ENCODE peak calls at places on chromosomes 5 and 9, in seven cellular contexts. One of them, this sample, is unnamed.

GRCh38 chr5:60487466-60487865 is 212.5 kb downstream of the DEPDC1B start:
- DNase-seq in fibroblast of lung: peak; percentile 48
- DNase-seq in colonic mucosa: peak; percentile 24
- DNase-seq in HTR-8/SVneo: no peak
- DNase-seq in activated T-cell treated with anti-CD3 and anti-CD28 coated beads for 24 hours: no peak
- DNase-seq in substantia nigra: no peak
- DNase-seq in body of pancreas: no peak
- DNase-seq in this sample: no peak

GRCh38 chr9:136229096-136230065 is 16.2 kb downstream of the QSOX2 start:
- DNase-seq in HTR-8/SVneo: no peak
- DNase-seq in substantia nigra: peak; percentile 10
- DNase-seq in body of pancreas: no peak
- DNase-seq in activated T-cell treated with anti-CD3 and anti-CD28 coated beads for 24 hours: no peak
- DNase-seq in colonic mucosa: no peak
- DNase-seq in fibroblast of lung: peak; percentile 50
- DNase-seq in this sample: no peak

GRCh38 chr5:136174021-136174659 is 18.8 kb downstream of the SMIM32 start:
- DNase-seq in body of pancreas: no peak
- DNase-seq in HTR-8/SVneo: no peak
- DNase-seq in fibroblast of lung: peak; percentile 62
- DNase-seq in substantia nigra: peak; percentile 8
- DNase-seq in activated T-cell treated with anti-CD3 and anti-CD28 coated beads for 24 hours: no peak
- DNase-seq in colonic mucosa: no peak
- DNase-seq in this sample: peak; percentile 54

GRCh38 chr9:85319946-85320345 is 421.8 kb downstream of the AGTPBP1 start:
- DNase-seq in substantia nigra: no peak
- DNase-seq in HTR-8/SVneo: no peak
- DNase-seq in fibroblast of lung: no peak
- DNase-seq in colonic mucosa: no peak
- DNase-seq in body of pancreas: no peak
- DNase-seq in activated T-cell treated with anti-CD3 and anti-CD28 coated beads for 24 hours: no peak
- DNase-seq in this sample: no peak

GRCh38 chr9:128937310-128938165 is 9.9 kb downstream of the DOLK start:
- DNase-seq in substantia nigra: no peak
- DNase-seq in colonic mucosa: no peak
- DNase-seq in activated T-cell treated with anti-CD3 and anti-CD28 coated beads for 24 hours: no peak
- DNase-seq in fibroblast of lung: no peak
- DNase-seq in body of pancreas: no peak
- DNase-seq in HTR-8/SVneo: no peak
- DNase-seq in this sample: no peak

GRCh38 chr9:20197976-20198685 is 409.3 kb upstream of the SLC24A2 start:
- DNase-seq in colonic mucosa: peak; percentile 69
- DNase-seq in activated T-cell treated with anti-CD3 and anti-CD28 coated beads for 24 hours: no peak
- DNase-seq in body of pancreas: peak; percentile 31
- DNase-seq in fibroblast of lung: peak; percentile 20
- DNase-seq in HTR-8/SVneo: no peak
- DNase-seq in substantia nigra: no peak
- DNase-seq in this sample: no peak

GRCh38 chr5:107196500-107196899 is 474.2 kb downstream of the EFNA5 start:
- DNase-seq in activated T-cell treated with anti-CD3 and anti-CD28 coated beads for 24 hours: no peak
- DNase-seq in HTR-8/SVneo: no peak
- DNase-seq in substantia nigra: no peak
- DNase-seq in body of pancreas: no peak
- DNase-seq in colonic mucosa: no peak
- DNase-seq in fibroblast of lung: no peak
- DNase-seq in this sample: no peak

GRCh38 chr9:89885156-89885555 is 280.3 kb downstream of the GADD45G start:
- DNase-seq in fibroblast of lung: no peak
- DNase-seq in colonic mucosa: no peak
- DNase-seq in substantia nigra: no peak
- DNase-seq in activated T-cell treated with anti-CD3 and anti-CD28 coated beads for 24 hours: no peak
- DNase-seq in body of pancreas: no peak
- DNase-seq in HTR-8/SVneo: no peak
- DNase-seq in this sample: no peak

GRCh38 chr9:111601237-111602018 is 2.0 kb upstream of the PTGR1 start:
- DNase-seq in substantia nigra: no peak
- DNase-seq in HTR-8/SVneo: no peak
- DNase-seq in activated T-cell treated with anti-CD3 and anti-CD28 coated beads for 24 hours: no peak
- DNase-seq in colonic mucosa: no peak
- DNase-seq in fibroblast of lung: peak; percentile 45
- DNase-seq in body of pancreas: no peak
- DNase-seq in this sample: no peak

GRCh38 chr9:107174441-107174840 is 108.6 kb upstream of the RAD23B start:
- DNase-seq in body of pancreas: no peak
- DNase-seq in activated T-cell treated with anti-CD3 and anti-CD28 coated beads for 24 hours: no peak
- DNase-seq in HTR-8/SVneo: no peak
- DNase-seq in substantia nigra: no peak
- DNase-seq in colonic mucosa: no peak
- DNase-seq in fibroblast of lung: peak; percentile 66
- DNase-seq in this sample: no peak

GRCh38 chr9:73437758-73438157 is 286.1 kb downstream of the ANXA1 start:
- DNase-seq in fibroblast of lung: peak; percentile 36
- DNase-seq in colonic mucosa: no peak
- DNase-seq in body of pancreas: no peak
- DNase-seq in HTR-8/SVneo: no peak
- DNase-seq in substantia nigra: no peak
- DNase-seq in activated T-cell treated with anti-CD3 and anti-CD28 coated beads for 24 hours: no peak
- DNase-seq in this sample: no peak

GRCh38 chr9:94791431-94791830 is 64.9 kb downstream of the AOPEP start:
- DNase-seq in fibroblast of lung: no peak
- DNase-seq in colonic mucosa: no peak
- DNase-seq in body of pancreas: no peak
- DNase-seq in activated T-cell treated with anti-CD3 and anti-CD28 coated beads for 24 hours: no peak
- DNase-seq in substantia nigra: no peak
- DNase-seq in HTR-8/SVneo: no peak
- DNase-seq in this sample: no peak

GRCh38 chr9:83959061-83959460 is 21.0 kb downstream of the HNRNPK start:
- DNase-seq in HTR-8/SVneo: no peak
- DNase-seq in substantia nigra: no peak
- DNase-seq in body of pancreas: no peak
- DNase-seq in activated T-cell treated with anti-CD3 and anti-CD28 coated beads for 24 hours: no peak
- DNase-seq in fibroblast of lung: peak; percentile 85
- DNase-seq in colonic mucosa: no peak
- DNase-seq in this sample: no peak

GRCh38 chr9:33153666-33154065 is 13.5 kb downstream of the B4GALT1 start:
- DNase-seq in body of pancreas: no peak
- DNase-seq in HTR-8/SVneo: no peak
- DNase-seq in activated T-cell treated with anti-CD3 and anti-CD28 coated beads for 24 hours: no peak
- DNase-seq in substantia nigra: no peak
- DNase-seq in colonic mucosa: no peak
- DNase-seq in fibroblast of lung: no peak
- DNase-seq in this sample: no peak

GRCh38 chr9:70411930-70412677 is 2.4 kb downstream of the KLF9 start:
- DNase-seq in body of pancreas: peak; percentile 76
- DNase-seq in activated T-cell treated with anti-CD3 and anti-CD28 coated beads for 24 hours: peak; percentile 64
- DNase-seq in substantia nigra: peak; percentile 57
- DNase-seq in colonic mucosa: peak; percentile 87
- DNase-seq in HTR-8/SVneo: peak; percentile 53
- DNase-seq in fibroblast of lung: peak; percentile 86
- DNase-seq in this sample: no peak

GRCh38 chr9:131976157-131976740 is 103.4 kb downstream of the MED27 start:
- DNase-seq in fibroblast of lung: no peak
- DNase-seq in HTR-8/SVneo: no peak
- DNase-seq in body of pancreas: no peak
- DNase-seq in activated T-cell treated with anti-CD3 and anti-CD28 coated beads for 24 hours: no peak
- DNase-seq in substantia nigra: no peak
- DNase-seq in colonic mucosa: no peak
- DNase-seq in this sample: no peak

GRCh38 chr9:95409650-95410426 is 92.3 kb upstream of the FANCC start:
- DNase-seq in HTR-8/SVneo: peak; percentile 49
- DNase-seq in colonic mucosa: no peak
- DNase-seq in body of pancreas: no peak
- DNase-seq in substantia nigra: no peak
- DNase-seq in activated T-cell treated with anti-CD3 and anti-CD28 coated beads for 24 hours: no peak
- DNase-seq in fibroblast of lung: peak; percentile 77
- DNase-seq in this sample: no peak

GRCh38 chr9:130535818-130536521 is 43.4 kb upstream of the FUBP3 start:
- DNase-seq in body of pancreas: no peak
- DNase-seq in fibroblast of lung: peak; percentile 52
- DNase-seq in substantia nigra: no peak
- DNase-seq in colonic mucosa: no peak
- DNase-seq in activated T-cell treated with anti-CD3 and anti-CD28 coated beads for 24 hours: no peak
- DNase-seq in HTR-8/SVneo: no peak
- DNase-seq in this sample: peak; percentile 92

GRCh38 chr5:151151793-151152192 is 5.8 kb downstream of the ANXA6 start:
- DNase-seq in fibroblast of lung: peak; percentile 57
- DNase-seq in substantia nigra: no peak
- DNase-seq in activated T-cell treated with anti-CD3 and anti-CD28 coated beads for 24 hours: peak; percentile 50
- DNase-seq in HTR-8/SVneo: no peak
- DNase-seq in body of pancreas: no peak
- DNase-seq in colonic mucosa: no peak
- DNase-seq in this sample: no peak

GRCh38 chr9:19992556-19992955 is 203.7 kb upstream of the SLC24A2 start:
- DNase-seq in substantia nigra: no peak
- DNase-seq in colonic mucosa: no peak
- DNase-seq in activated T-cell treated with anti-CD3 and anti-CD28 coated beads for 24 hours: no peak
- DNase-seq in body of pancreas: no peak
- DNase-seq in HTR-8/SVneo: peak; percentile 1
- DNase-seq in fibroblast of lung: peak; percentile 96
- DNase-seq in this sample: no peak

GRCh38 chr5:55154893-55155292 is 5.1 kb upstream of the GPX8 start:
- DNase-seq in activated T-cell treated with anti-CD3 and anti-CD28 coated beads for 24 hours: no peak
- DNase-seq in fibroblast of lung: peak; percentile 85
- DNase-seq in HTR-8/SVneo: no peak
- DNase-seq in substantia nigra: no peak
- DNase-seq in body of pancreas: no peak
- DNase-seq in colonic mucosa: no peak
- DNase-seq in this sample: no peak

GRCh38 chr5:72064801-72065570 is 42.3 kb upstream of the MAP1B start:
- DNase-seq in substantia nigra: no peak
- DNase-seq in body of pancreas: no peak
- DNase-seq in colonic mucosa: no peak
- DNase-seq in fibroblast of lung: no peak
- DNase-seq in HTR-8/SVneo: no peak
- DNase-seq in activated T-cell treated with anti-CD3 and anti-CD28 coated beads for 24 hours: no peak
- DNase-seq in this sample: peak; percentile 2

GRCh38 chr5:40689442-40689841 is 9.7 kb downstream of the PTGER4 start:
- DNase-seq in activated T-cell treated with anti-CD3 and anti-CD28 coated beads for 24 hours: peak; percentile 42
- DNase-seq in fibroblast of lung: peak; percentile 96
- DNase-seq in substantia nigra: no peak
- DNase-seq in colonic mucosa: peak; percentile 37
- DNase-seq in HTR-8/SVneo: peak; percentile 88
- DNase-seq in body of pancreas: no peak
- DNase-seq in this sample: no peak

GRCh38 chr5:88727705-88728313 is 155.2 kb downstream of the MEF2C start:
- DNase-seq in HTR-8/SVneo: no peak
- DNase-seq in body of pancreas: no peak
- DNase-seq in colonic mucosa: no peak
- DNase-seq in substantia nigra: no peak
- DNase-seq in activated T-cell treated with anti-CD3 and anti-CD28 coated beads for 24 hours: no peak
- DNase-seq in fibroblast of lung: peak; percentile 13
- DNase-seq in this sample: peak; percentile 17

GRCh38 chr5:140362875-140363630 is 3.1 kb downstream of the SLC4A9 start:
- DNase-seq in fibroblast of lung: peak; percentile 34
- DNase-seq in activated T-cell treated with anti-CD3 and anti-CD28 coated beads for 24 hours: peak; percentile 73
- DNase-seq in body of pancreas: peak; percentile 87
- DNase-seq in HTR-8/SVneo: peak; percentile 54
- DNase-seq in colonic mucosa: peak; percentile 90
- DNase-seq in substantia nigra: peak; percentile 57
- DNase-seq in this sample: no peak

GRCh38 chr5:128201065-128201926 is 117.7 kb downstream of the SLC12A2 start:
- DNase-seq in colonic mucosa: peak; percentile 93
- DNase-seq in fibroblast of lung: peak; percentile 45
- DNase-seq in HTR-8/SVneo: peak; percentile 41
- DNase-seq in activated T-cell treated with anti-CD3 and anti-CD28 coated beads for 24 hours: peak; percentile 69
- DNase-seq in substantia nigra: peak; percentile 67
- DNase-seq in body of pancreas: peak; percentile 93
- DNase-seq in this sample: peak; percentile 79

GRCh38 chr5:133285583-133286021 is 233.8 kb downstream of the HSPA4 start:
- DNase-seq in colonic mucosa: peak; percentile 29
- DNase-seq in substantia nigra: no peak
- DNase-seq in fibroblast of lung: peak; percentile 67
- DNase-seq in activated T-cell treated with anti-CD3 and anti-CD28 coated beads for 24 hours: no peak
- DNase-seq in body of pancreas: peak; percentile 65
- DNase-seq in HTR-8/SVneo: peak; percentile 71
- DNase-seq in this sample: no peak

GRCh38 chr9:108468364-108468763 is 387.4 kb downstream of the ACTL7B start:
- DNase-seq in substantia nigra: no peak
- DNase-seq in body of pancreas: peak; percentile 30
- DNase-seq in colonic mucosa: peak; percentile 55
- DNase-seq in activated T-cell treated with anti-CD3 and anti-CD28 coated beads for 24 hours: no peak
- DNase-seq in fibroblast of lung: peak; percentile 20
- DNase-seq in HTR-8/SVneo: no peak
- DNase-seq in this sample: peak; percentile 5

GRCh38 chr5:34914671-34915138 is 599 bp downstream of the RAD1 start:
- DNase-seq in body of pancreas: peak; percentile 31
- DNase-seq in substantia nigra: peak; percentile 15
- DNase-seq in colonic mucosa: peak; percentile 53
- DNase-seq in fibroblast of lung: peak; percentile 45
- DNase-seq in HTR-8/SVneo: peak; percentile 36
- DNase-seq in activated T-cell treated with anti-CD3 and anti-CD28 coated beads for 24 hours: no peak
- DNase-seq in this sample: no peak

GRCh38 chr5:131589510-131590348 is 45.3 kb downstream of the RAPGEF6 start:
- DNase-seq in substantia nigra: peak; percentile 17
- DNase-seq in body of pancreas: no peak
- DNase-seq in activated T-cell treated with anti-CD3 and anti-CD28 coated beads for 24 hours: no peak
- DNase-seq in colonic mucosa: peak; percentile 38
- DNase-seq in HTR-8/SVneo: peak; percentile 57
- DNase-seq in fibroblast of lung: peak; percentile 61
- DNase-seq in this sample: peak; percentile 9